ENCODE peak calls at places on chromosomes 11 and 22, in seven cellular contexts. One of them, this sample, is unnamed.

GRCh38 chr11:124113890-124114289 is 1.4 kb upstream of the VWA5A start:
- DNase-seq in testis: no peak
- DNase-seq in PC-3: no peak
- DNase-seq in A549: no peak
- DNase-seq in colonic mucosa: peak; percentile 62
- DNase-seq in hepatocyte: peak; percentile 50
- DNase-seq in PC-9: no peak
- DNase-seq in this sample: no peak

GRCh38 chr11:5380740-5381342 is 2.8 kb upstream of the OR51M1 start:
- DNase-seq in testis: peak; percentile 74
- DNase-seq in PC-3: peak; percentile 65
- DNase-seq in A549: peak; percentile 36
- DNase-seq in colonic mucosa: peak; percentile 48
- DNase-seq in hepatocyte: peak; percentile 79
- DNase-seq in PC-9: no peak
- DNase-seq in this sample: peak; percentile 89

GRCh38 chr11:130209128-130209932 is 49.7 kb downstream of the ST14 start:
- DNase-seq in testis: peak; percentile 11
- DNase-seq in PC-3: no peak
- DNase-seq in A549: no peak
- DNase-seq in colonic mucosa: peak; percentile 17
- DNase-seq in hepatocyte: no peak
- DNase-seq in PC-9: no peak
- DNase-seq in this sample: no peak

GRCh38 chr11:76391039-76391438 is 9.9 kb downstream of the GVQW3 start:
- DNase-seq in testis: no peak
- DNase-seq in PC-3: no peak
- DNase-seq in A549: no peak
- DNase-seq in colonic mucosa: no peak
- DNase-seq in hepatocyte: no peak
- DNase-seq in PC-9: no peak
- DNase-seq in this sample: no peak

GRCh38 chr11:102930451-102930850 is 25.1 kb downstream of the MMP13 start:
- DNase-seq in testis: no peak
- DNase-seq in PC-3: no peak
- DNase-seq in A549: no peak
- DNase-seq in colonic mucosa: no peak
- DNase-seq in hepatocyte: no peak
- DNase-seq in PC-9: no peak
- DNase-seq in this sample: no peak

GRCh38 chr11:27718346-27718852 is 18.1 kb upstream of the BDNF start:
- DNase-seq in testis: peak; percentile 19
- DNase-seq in PC-3: peak; percentile 79
- DNase-seq in A549: peak; percentile 76
- DNase-seq in colonic mucosa: peak; percentile 18
- DNase-seq in hepatocyte: peak; percentile 65
- DNase-seq in PC-9: no peak
- DNase-seq in this sample: peak; percentile 93

GRCh38 chr22:36544107-36544620 is 15.2 kb upstream of the EIF3D start:
- DNase-seq in testis: no peak
- DNase-seq in PC-3: peak; percentile 22
- DNase-seq in A549: no peak
- DNase-seq in colonic mucosa: no peak
- DNase-seq in hepatocyte: no peak
- DNase-seq in PC-9: no peak
- DNase-seq in this sample: no peak

GRCh38 chr11:126357055-126357962 is 1.8 kb downstream of the ST3GAL4 start:
- DNase-seq in testis: no peak
- DNase-seq in PC-3: no peak
- DNase-seq in A549: no peak
- DNase-seq in colonic mucosa: no peak
- DNase-seq in hepatocyte: no peak
- DNase-seq in PC-9: peak; percentile 25
- DNase-seq in this sample: no peak

GRCh38 chr11:59394186-59394585 is 32.0 kb downstream of the OR5A2 start:
- DNase-seq in testis: no peak
- DNase-seq in PC-3: no peak
- DNase-seq in A549: no peak
- DNase-seq in colonic mucosa: no peak
- DNase-seq in hepatocyte: no peak
- DNase-seq in PC-9: no peak
- DNase-seq in this sample: no peak

GRCh38 chr11:63854696-63855095 is 15.8 kb downstream of the MARK2 start:
- DNase-seq in testis: no peak
- DNase-seq in PC-3: no peak
- DNase-seq in A549: no peak
- DNase-seq in colonic mucosa: no peak
- DNase-seq in hepatocyte: no peak
- DNase-seq in PC-9: no peak
- DNase-seq in this sample: no peak

GRCh38 chr22:48575567-48576332 is 1251.9 kb downstream of the BRD1 start:
- DNase-seq in testis: no peak
- DNase-seq in PC-3: no peak
- DNase-seq in A549: no peak
- DNase-seq in colonic mucosa: no peak
- DNase-seq in hepatocyte: peak; percentile 26
- DNase-seq in PC-9: no peak
- DNase-seq in this sample: no peak
- H3K4me3 ChIP-seq in testis: peak overlapping the region; percentile 29
- H3K4me3 ChIP-seq in PC-3: no peak overlapping the region
- H3K4me3 ChIP-seq in A549: peak overlapping the region; percentile 52
- H3K4me3 ChIP-seq in colonic mucosa: peak overlapping the region; percentile 7
- H3K4me3 ChIP-seq in hepatocyte: peak overlapping the region; percentile 29
- H3K4me3 ChIP-seq in PC-9: no peak overlapping the region
- H3K4me3 ChIP-seq in this sample: peak overlapping the region; percentile 41

GRCh38 chr22:24423519-24424000 is 3.8 kb upstream of the ADORA2A start:
- DNase-seq in testis: peak; percentile 57
- DNase-seq in PC-3: peak; percentile 34
- DNase-seq in A549: peak; percentile 57
- DNase-seq in colonic mucosa: peak; percentile 60
- DNase-seq in hepatocyte: peak; percentile 73
- DNase-seq in PC-9: no peak
- DNase-seq in this sample: peak; percentile 70
- H3K4me1 ChIP-seq in testis: peaks cover 8% of the 10 kb centered on the region
- H3K4me1 ChIP-seq in PC-3: no peaks in the 10 kb centered on the region
- H3K4me1 ChIP-seq in A549: no peaks in the 10 kb centered on the region
- H3K4me1 ChIP-seq in colonic mucosa: no peaks in the 10 kb centered on the region
- H3K4me1 ChIP-seq in hepatocyte: peaks cover 8% of the 10 kb centered on the region
- H3K4me1 ChIP-seq in PC-9: no peaks in the 10 kb centered on the region
- H3K4me1 ChIP-seq in this sample: peaks cover 8% of the 10 kb centered on the region

GRCh38 chr11:19737575-19737974 is 24.9 kb downstream of the NAV2 start:
- DNase-seq in testis: no peak
- DNase-seq in PC-3: no peak
- DNase-seq in A549: no peak
- DNase-seq in colonic mucosa: no peak
- DNase-seq in hepatocyte: no peak
- DNase-seq in PC-9: no peak
- DNase-seq in this sample: no peak

GRCh38 chr11:19738124-19738523 is 25.5 kb downstream of the NAV2 start:
- DNase-seq in testis: no peak
- DNase-seq in PC-3: no peak
- DNase-seq in A549: no peak
- DNase-seq in colonic mucosa: no peak
- DNase-seq in hepatocyte: no peak
- DNase-seq in PC-9: no peak
- DNase-seq in this sample: no peak

GRCh38 chr11:19740586-19740985 is 27.9 kb downstream of the NAV2 start:
- DNase-seq in testis: no peak
- DNase-seq in PC-3: no peak
- DNase-seq in A549: no peak
- DNase-seq in colonic mucosa: no peak
- DNase-seq in hepatocyte: no peak
- DNase-seq in PC-9: no peak
- DNase-seq in this sample: peak; percentile 25

GRCh38 chr11:19742595-19743292 is 30.1 kb downstream of the NAV2 start:
- DNase-seq in testis: peak; percentile 88
- DNase-seq in PC-3: peak; percentile 88
- DNase-seq in A549: peak; percentile 45
- DNase-seq in colonic mucosa: peak; percentile 80
- DNase-seq in hepatocyte: peak; percentile 88
- DNase-seq in PC-9: peak; percentile 61
- DNase-seq in this sample: peak; percentile 81

DNA sequence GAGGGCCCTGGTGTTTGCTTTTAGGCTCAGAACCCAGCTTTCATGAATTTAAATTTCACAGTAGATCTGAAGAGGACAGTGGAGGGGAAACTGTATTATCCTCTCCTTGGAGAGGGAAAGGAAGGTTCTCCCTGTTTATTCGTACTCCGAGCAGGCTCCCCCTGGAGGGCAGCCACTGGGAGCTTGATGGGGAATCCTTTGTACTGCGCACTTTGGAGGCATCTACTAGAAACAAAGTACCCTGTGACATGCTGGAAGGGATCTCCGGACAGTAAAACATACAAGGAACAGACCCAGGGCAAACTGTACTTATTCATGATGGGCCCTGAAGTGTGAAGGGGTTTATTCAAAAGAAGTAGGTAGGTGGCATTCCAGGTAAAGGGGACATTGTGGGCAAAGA is 27.2 kb downstream of the NAV2 start:
- DNase-seq in testis: peak; percentile 44
- DNase-seq in PC-3: no peak
- DNase-seq in A549: no peak
- DNase-seq in colonic mucosa: no peak
- DNase-seq in hepatocyte: peak; percentile 39
- DNase-seq in PC-9: peak; percentile 28
- DNase-seq in this sample: peak; percentile 66
- TF ChIP-seq CTCF in testis: no peak
- TF ChIP-seq CTCF in PC-3: peak; percentile 37
- TF ChIP-seq CTCF in A549: peak; percentile 31
- TF ChIP-seq CTCF in colonic mucosa: no peak
- TF ChIP-seq CTCF in hepatocyte: peak; percentile 39
- TF ChIP-seq CTCF in PC-9: no peak
- TF ChIP-seq CTCF in this sample: peak; percentile 55

GRCh38 chr22:20979243-20979809 is 2.8 kb upstream of the LZTR1 start:
- DNase-seq in testis: peak; percentile 69
- DNase-seq in PC-3: no peak
- DNase-seq in A549: no peak
- DNase-seq in colonic mucosa: peak; percentile 89
- DNase-seq in hepatocyte: peak; percentile 91
- DNase-seq in PC-9: no peak
- DNase-seq in this sample: peak; percentile 100
- H3K4me3 ChIP-seq in testis: no peak overlapping the region
- H3K4me3 ChIP-seq in PC-3: no peak overlapping the region
- H3K4me3 ChIP-seq in A549: no peak overlapping the region
- H3K4me3 ChIP-seq in colonic mucosa: peak overlapping the region; percentile 7
- H3K4me3 ChIP-seq in hepatocyte: no peak overlapping the region
- H3K4me3 ChIP-seq in PC-9: no peak overlapping the region
- H3K4me3 ChIP-seq in this sample: peak overlapping the region; percentile 55

DNA sequence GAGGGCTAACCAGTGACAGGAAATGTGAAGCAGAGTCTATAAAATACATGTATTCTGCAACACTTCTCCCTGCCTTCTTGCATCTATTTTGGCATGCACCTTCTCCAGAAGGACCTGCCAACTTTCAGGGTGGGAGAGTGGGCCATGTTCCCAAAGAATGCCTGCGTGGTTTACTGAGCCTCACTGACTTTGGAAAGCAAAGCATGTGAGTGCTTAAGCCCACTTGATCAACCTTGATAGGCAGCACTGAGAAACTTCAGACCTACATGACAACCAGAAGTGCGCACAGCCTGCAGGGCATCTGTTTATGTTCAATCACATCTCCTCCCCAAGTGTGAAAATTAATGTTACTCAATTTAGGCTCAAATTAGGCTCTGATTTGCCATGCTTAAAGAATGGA is 69.2 kb downstream of the AMOTL1 start:
- DNase-seq in testis: no peak
- DNase-seq in PC-3: no peak
- DNase-seq in A549: no peak
- DNase-seq in colonic mucosa: no peak
- DNase-seq in hepatocyte: no peak
- DNase-seq in PC-9: no peak
- DNase-seq in this sample: no peak
- H3K4me1 ChIP-seq in testis: no peaks in the 10 kb centered on the region
- H3K4me1 ChIP-seq in PC-3: peaks cover 45% of the 10 kb centered on the region
- H3K4me1 ChIP-seq in A549: peaks cover 23% of the 10 kb centered on the region
- H3K4me1 ChIP-seq in colonic mucosa: no peaks in the 10 kb centered on the region
- H3K4me1 ChIP-seq in hepatocyte: peaks cover 31% of the 10 kb centered on the region
- H3K4me1 ChIP-seq in PC-9: peaks cover 13% of the 10 kb centered on the region
- H3K4me1 ChIP-seq in this sample: no peaks in the 10 kb centered on the region

GRCh38 chr22:48599346-48599745 is 1228.3 kb downstream of the BRD1 start:
- DNase-seq in testis: no peak
- DNase-seq in PC-3: no peak
- DNase-seq in A549: no peak
- DNase-seq in colonic mucosa: no peak
- DNase-seq in hepatocyte: no peak
- DNase-seq in PC-9: no peak
- DNase-seq in this sample: no peak
- TF ChIP-seq CTCF in testis: no peak
- TF ChIP-seq CTCF in PC-3: no peak
- TF ChIP-seq CTCF in A549: no peak
- TF ChIP-seq CTCF in colonic mucosa: no peak
- TF ChIP-seq CTCF in hepatocyte: no peak
- TF ChIP-seq CTCF in PC-9: no peak
- TF ChIP-seq CTCF in this sample: no peak